ENCODE peak calls at places on chromosomes 16 and 17, in nine cellular contexts. C, G, Q, T, K, J, X, N and M are unnamed samples.

GRCh38 chr16:49617710-49618330 is 238.1 kb downstream of the ZNF423 start:
- DNase-seq in T (no peak), K (no peak), Q (no peak), C (no peak), J (peak), N (no peak), G (no peak), X (no peak), M (peak)

GRCh38 chr17:50361561-50362480 is 11.2 kb downstream of the MRPL27 start:
- DNase-seq in T (peak), Q (peak), G (peak), K (peak), X (peak), N (peak), C (peak), J (peak), M (peak)

GRCh38 chr17:78737332-78737731 is 44.7 kb downstream of the CYTH1 start:
- DNase-seq in N (peak), J (no peak), K (no peak), G (no peak), C (no peak), T (peak), X (no peak), Q (no peak), M (no peak)

GRCh38 chr16:6193718-6194117 is 1096.1 kb upstream of the EEF2KMT start:
- DNase-seq in N (no peak), C (no peak), Q (no peak), J (peak), K (no peak), X (peak), T (no peak), G (no peak), M (no peak)

GRCh38 chr17:82831041-82831817 is 8.6 kb downstream of the ZNF750 start:
- DNase-seq in N (no peak), J (no peak), T (no peak), Q (no peak), C (no peak), K (no peak), X (no peak), G (no peak), M (no peak)

GRCh38 chr16:57677622-57678369 is 9.7 kb downstream of the ADGRG3 start:
- DNase-seq in X (no peak), Q (no peak), J (no peak), C (peak), G (no peak), K (no peak), T (no peak), N (no peak), M (no peak)

GRCh38 chr16:85360323-85361277 is 248.3 kb upstream of the CIBAR2 start:
- DNase-seq in J (no peak), N (no peak), G (no peak), T (no peak), X (peak), K (peak), Q (no peak), C (peak), M (no peak)

GRCh38 chr17:48132375-48132774 is 24.8 kb downstream of the SNX11 start:
- DNase-seq in Q (peak), X (no peak), K (no peak), N (no peak), T (no peak), J (no peak), C (no peak), G (no peak), M (no peak)

GRCh38 chr16:65426484-65426883 is 304.6 kb upstream of the CDH11 start:
- DNase-seq in N (no peak), T (no peak), Q (no peak), C (no peak), G (no peak), K (no peak), X (no peak), J (no peak), M (no peak)

GRCh38 chr16:86558355-86559193 is 3.5 kb upstream of the MTHFSD start:
- DNase-seq in J (no peak), C (no peak), K (no peak), X (no peak), Q (no peak), T (no peak), N (no peak), G (no peak), M (peak)

GRCh38 chr17:76969598-76970172 is 101.5 kb downstream of the MGAT5B start:
- DNase-seq in N (no peak), T (no peak), X (no peak), G (no peak), Q (no peak), C (no peak), K (no peak), J (peak), M (no peak)

GRCh38 chr16:78179666-78180065 is 80.2 kb downstream of the WWOX start:
- DNase-seq in G (no peak), T (no peak), Q (no peak), X (no peak), J (no peak), C (no peak), N (no peak), K (no peak), M (no peak)

GRCh38 chr16:4376126-4376819 is 4.6 kb downstream of the VASN start:
- DNase-seq in J (no peak), G (no peak), N (no peak), K (no peak), C (peak), Q (peak), T (no peak), X (peak), M (peak)

GRCh38 chr17:28738680-28739384 is 5.0 kb upstream of the TRAF4 start:
- DNase-seq in K (no peak), G (peak), C (no peak), Q (no peak), T (no peak), X (peak), N (no peak), J (no peak), M (no peak)

GRCh38 chr16:3459401-3460090 is 16.1 kb downstream of the NAA60 start:
- DNase-seq in J (no peak), X (no peak), C (no peak), N (no peak), T (no peak), G (peak), K (no peak), Q (no peak), M (no peak)

GRCh38 chr17:12041316-12041715 is 20.6 kb downstream of the MAP2K4 start:
- DNase-seq in T (peak), X (no peak), G (no peak), K (no peak), N (peak), J (no peak), C (no peak), Q (no peak), M (no peak)

GRCh38 chr17:9226130-9226793 is 205.0 kb downstream of the NTN1 start:
- DNase-seq in Q (no peak), C (no peak), X (no peak), G (no peak), T (no peak), N (no peak), K (no peak), J (no peak), M (peak)

GRCh38 chr17:63840591-63841349 is 1.7 kb downstream of the SMARCD2 start:
- DNase-seq in C (no peak), T (no peak), G (no peak), N (no peak), J (no peak), X (no peak), K (no peak), Q (peak), M (no peak)

GRCh38 chr17:17485420-17485819 is 8.6 kb downstream of the MED9 start:
- DNase-seq in Q (no peak), N (no peak), X (no peak), G (no peak), J (no peak), K (no peak), T (no peak), C (no peak), M (no peak)

GRCh38 chr17:74490716-74491115 is 24.3 kb downstream of the CD300A start:
- DNase-seq in J (no peak), X (no peak), N (no peak), K (no peak), Q (no peak), T (no peak), G (no peak), C (no peak), M (peak)

GRCh38 chr17:28612936-28613872 is 781 bp downstream of the RSKR start:
- DNase-seq in J (peak), Q (peak), C (peak), K (no peak), T (no peak), N (peak), X (peak), G (peak), M (no peak)

GRCh38 chr17:16419074-16419928 is 3.9 kb downstream of the TRPV2 start:
- DNase-seq in G (peak), N (peak), K (no peak), Q (no peak), J (peak), T (peak), C (no peak), X (no peak), M (peak)

GRCh38 chr17:80969030-80969673 is 22.5 kb upstream of the CHMP6 start:
- DNase-seq in J (no peak), C (no peak), G (no peak), K (peak), X (no peak), T (no peak), Q (no peak), N (no peak), M (no peak)

GRCh38 chr16:67181346-67181745 is 2.4 kb downstream of the MATCAP1 start:
- DNase-seq in T (peak), Q (no peak), J (no peak), N (no peak), X (no peak), C (no peak), G (no peak), K (no peak), M (no peak)

GRCh38 chr16:77332792-77333191 is 102.0 kb downstream of the ADAMTS18 start:
- DNase-seq in X (no peak), C (no peak), J (no peak), N (no peak), G (no peak), Q (no peak), K (no peak), T (no peak), M (no peak)

GRCh38 chr17:36845916-36846315 is 91.4 kb upstream of the LHX1 start:
- DNase-seq in Q (no peak), C (no peak), G (no peak), N (no peak), K (no peak), X (no peak), T (no peak), J (peak), M (no peak)

GRCh38 chr17:70100983-70101382 is 26.0 kb downstream of the KCNJ16 start:
- DNase-seq in X (no peak), C (no peak), T (no peak), G (no peak), N (no peak), J (no peak), Q (no peak), K (no peak), M (no peak)

GRCh38 chr16:46961373-46962353 is 11.8 kb downstream of the DNAJA2 start:
- DNase-seq in N (no peak), X (no peak), K (no peak), Q (no peak), T (no peak), J (no peak), G (peak), C (no peak), M (no peak)

GRCh38 chr17:74751210-74751529 is 2.7 kb downstream of the NHERF1 start:
- DNase-seq in Q (no peak), J (no peak), G (no peak), X (no peak), N (no peak), T (no peak), C (no peak), K (no peak), M (no peak)

GRCh38 chr16:12271006-12271405 is 294.5 kb downstream of the SNX29 start:
- DNase-seq in Q (peak), K (no peak), X (no peak), N (peak), J (peak), G (no peak), T (no peak), C (no peak), M (no peak)

GRCh38 chr17:51154176-51154575 is 817 bp downstream of the NME1 start:
- DNase-seq in Q (no peak), T (no peak), X (no peak), G (peak), K (no peak), J (no peak), C (no peak), N (no peak), M (no peak)

GRCh38 chr17:80878876-80879722 is 112.5 kb upstream of the CHMP6 start:
- DNase-seq in Q (no peak), T (no peak), C (no peak), X (no peak), J (peak), G (no peak), N (no peak), K (no peak), M (peak)

GRCh38 chr17:47895254-47895855 is 681 bp upstream of the SP2 start:
- DNase-seq in C (peak), Q (peak), G (peak), T (no peak), N (no peak), X (peak), J (no peak), K (no peak), M (no peak)